ENCODE peak calls at places on chromosomes 16 and 17, in five cellular contexts. One of them, this sample, is unnamed.

GRCh38 chr16:9316008-9316407 is 224.6 kb downstream of the HAPSTR1 start:
- DNase-seq in A549: no peak
- DNase-seq in GM13976: no peak
- DNase-seq in GM10248: no peak
- DNase-seq in AG10803: no peak
- DNase-seq in this sample: no peak

GRCh38 chr16:50295541-50296132 is 29.3 kb downstream of the ADCY7 start:
- DNase-seq in A549: no peak
- DNase-seq in GM13976: no peak
- DNase-seq in GM10248: no peak
- DNase-seq in AG10803: no peak
- DNase-seq in this sample: no peak

GRCh38 chr16:88376835-88377726 is 5.7 kb upstream of the ZNF469 start:
- DNase-seq in A549: no peak
- DNase-seq in GM13976: no peak
- DNase-seq in GM10248: no peak
- DNase-seq in AG10803: peak
- DNase-seq in this sample: no peak

GRCh38 chr17:63439682-63440081 is 6.4 kb downstream of the CYB561 start:
- DNase-seq in A549: no peak
- DNase-seq in GM13976: no peak
- DNase-seq in GM10248: no peak
- DNase-seq in AG10803: peak
- DNase-seq in this sample: no peak

GRCh38 chr17:39757931-39758873 is 20.5 kb downstream of the GRB7 start:
- DNase-seq in A549: no peak
- DNase-seq in GM13976: peak
- DNase-seq in GM10248: peak
- DNase-seq in AG10803: no peak
- DNase-seq in this sample: peak

GRCh38 chr17:34858941-34859562 is 102.2 kb downstream of the CCT6B start:
- DNase-seq in A549: no peak
- DNase-seq in GM13976: no peak
- DNase-seq in GM10248: no peak
- DNase-seq in AG10803: no peak
- DNase-seq in this sample: no peak

GRCh38 chr17:43982171-43982570 is 22.3 kb upstream of the NAGS start:
- DNase-seq in A549: no peak
- DNase-seq in GM13976: no peak
- DNase-seq in GM10248: no peak
- DNase-seq in AG10803: no peak
- DNase-seq in this sample: no peak

GRCh38 chr17:50817142-50817751 is 18.1 kb upstream of the WFIKKN2 start:
- DNase-seq in A549: peak
- DNase-seq in GM13976: peak
- DNase-seq in GM10248: peak
- DNase-seq in AG10803: no peak
- DNase-seq in this sample: peak

GRCh38 chr17:15091825-15092224 is 173.3 kb downstream of the PMP22 start:
- DNase-seq in A549: no peak
- DNase-seq in GM13976: no peak
- DNase-seq in GM10248: no peak
- DNase-seq in AG10803: no peak
- DNase-seq in this sample: no peak

GRCh38 chr17:3666516-3666915 is 1.9 kb downstream of the TAX1BP3 start:
- DNase-seq in A549: no peak
- DNase-seq in GM13976: no peak
- DNase-seq in GM10248: no peak
- DNase-seq in AG10803: no peak
- DNase-seq in this sample: no peak

GRCh38 chr16:84098939-84099338 is 17.8 kb downstream of the MBTPS1 start:
- DNase-seq in A549: no peak
- DNase-seq in GM13976: no peak
- DNase-seq in GM10248: no peak
- DNase-seq in AG10803: no peak
- DNase-seq in this sample: no peak

GRCh38 chr17:30524847-30525246 is 47.6 kb downstream of the GOSR1 start:
- DNase-seq in A549: no peak
- DNase-seq in GM13976: no peak
- DNase-seq in GM10248: no peak
- DNase-seq in AG10803: peak
- DNase-seq in this sample: no peak

GRCh38 chr17:74290340-74290739 is 16.3 kb downstream of the DNAI2 start:
- DNase-seq in A549: no peak
- DNase-seq in GM13976: no peak
- DNase-seq in GM10248: no peak
- DNase-seq in AG10803: no peak
- DNase-seq in this sample: no peak

GRCh38 chr17:31690118-31690517 is 168.9 kb downstream of the COPRS start:
- DNase-seq in A549: no peak
- DNase-seq in GM13976: no peak
- DNase-seq in GM10248: no peak
- DNase-seq in AG10803: peak
- DNase-seq in this sample: no peak

GRCh38 chr17:29215717-29216116 is 30.9 kb upstream of the CRYBA1 start:
- DNase-seq in A549: no peak
- DNase-seq in GM13976: no peak
- DNase-seq in GM10248: no peak
- DNase-seq in AG10803: peak
- DNase-seq in this sample: no peak

GRCh38 chr16:31333686-31334649 is 21.0 kb upstream of the ITGAX start:
- DNase-seq in A549: peak
- DNase-seq in GM13976: peak
- DNase-seq in GM10248: peak
- DNase-seq in AG10803: peak
- DNase-seq in this sample: no peak

GRCh38 chr16:85796599-85796998 is 2.7 kb downstream of the EMC8 start:
- DNase-seq in A549: no peak
- DNase-seq in GM13976: no peak
- DNase-seq in GM10248: no peak
- DNase-seq in AG10803: no peak
- DNase-seq in this sample: no peak

GRCh38 chr16:48613061-48613957 is 3.3 kb upstream of the N4BP1 start:
- DNase-seq in A549: no peak
- DNase-seq in GM13976: peak
- DNase-seq in GM10248: peak
- DNase-seq in AG10803: peak
- DNase-seq in this sample: peak

GRCh38 chr17:77528516-77529327 is 388.0 kb downstream of the SEC14L1 start:
- DNase-seq in A549: no peak
- DNase-seq in GM13976: no peak
- DNase-seq in GM10248: no peak
- DNase-seq in AG10803: no peak
- DNase-seq in this sample: no peak

GRCh38 chr17:76718516-76718915 is 7.8 kb upstream of the MXRA7 start:
- DNase-seq in A549: no peak
- DNase-seq in GM13976: no peak
- DNase-seq in GM10248: no peak
- DNase-seq in AG10803: no peak
- DNase-seq in this sample: no peak

GRCh38 chr17:71505200-71505599 is 615.6 kb upstream of the SOX9 start:
- DNase-seq in A549: no peak
- DNase-seq in GM13976: no peak
- DNase-seq in GM10248: no peak
- DNase-seq in AG10803: peak
- DNase-seq in this sample: no peak

GRCh38 chr16:86901483-86901882 is 323.1 kb downstream of the FOXL1 start:
- DNase-seq in A549: peak
- DNase-seq in GM13976: no peak
- DNase-seq in GM10248: no peak
- DNase-seq in AG10803: no peak
- DNase-seq in this sample: no peak

GRCh38 chr17:40517981-40518380 is 16.6 kb upstream of the TNS4 start:
- DNase-seq in A549: no peak
- DNase-seq in GM13976: no peak
- DNase-seq in GM10248: no peak
- DNase-seq in AG10803: no peak
- DNase-seq in this sample: no peak

GRCh38 chr16:35525979-35526590 is 2066.7 kb downstream of the TP53TG3F start:
- DNase-seq in A549: no peak
- DNase-seq in GM13976: no peak
- DNase-seq in GM10248: no peak
- DNase-seq in AG10803: no peak
- DNase-seq in this sample: no peak
- TF ChIP-seq CTCF in A549: no peak
- TF ChIP-seq CTCF in GM13976: no peak
- TF ChIP-seq CTCF in GM10248: no peak
- TF ChIP-seq CTCF in AG10803: no peak
- TF ChIP-seq CTCF in this sample: no peak

GRCh38 chr17:2033128-2033527 is 3.2 kb downstream of the DPH1 start:
- DNase-seq in A549: no peak
- DNase-seq in GM13976: no peak
- DNase-seq in GM10248: no peak
- DNase-seq in AG10803: no peak
- DNase-seq in this sample: no peak
- TF ChIP-seq CTCF in A549: no peak
- TF ChIP-seq CTCF in GM13976: no peak
- TF ChIP-seq CTCF in GM10248: no peak
- TF ChIP-seq CTCF in AG10803: no peak
- TF ChIP-seq CTCF in this sample: no peak

GRCh38 chr17:82073446-82073845 is 7.8 kb upstream of the DUS1L start:
- DNase-seq in A549: no peak
- DNase-seq in GM13976: no peak
- DNase-seq in GM10248: no peak
- DNase-seq in AG10803: no peak
- DNase-seq in this sample: no peak
- TF ChIP-seq CTCF in A549: no peak
- TF ChIP-seq CTCF in GM13976: no peak
- TF ChIP-seq CTCF in GM10248: no peak
- TF ChIP-seq CTCF in AG10803: no peak
- TF ChIP-seq CTCF in this sample: no peak

GRCh38 chr17:80991645-80992076 is at the start of gene CHMP6:
- DNase-seq in A549: peak
- DNase-seq in GM13976: peak
- DNase-seq in GM10248: peak
- DNase-seq in AG10803: peak
- DNase-seq in this sample: peak
- TF ChIP-seq CTCF in A549: peak
- TF ChIP-seq CTCF in GM13976: no peak
- TF ChIP-seq CTCF in GM10248: peak
- TF ChIP-seq CTCF in AG10803: peak
- TF ChIP-seq CTCF in this sample: peak

DNA sequence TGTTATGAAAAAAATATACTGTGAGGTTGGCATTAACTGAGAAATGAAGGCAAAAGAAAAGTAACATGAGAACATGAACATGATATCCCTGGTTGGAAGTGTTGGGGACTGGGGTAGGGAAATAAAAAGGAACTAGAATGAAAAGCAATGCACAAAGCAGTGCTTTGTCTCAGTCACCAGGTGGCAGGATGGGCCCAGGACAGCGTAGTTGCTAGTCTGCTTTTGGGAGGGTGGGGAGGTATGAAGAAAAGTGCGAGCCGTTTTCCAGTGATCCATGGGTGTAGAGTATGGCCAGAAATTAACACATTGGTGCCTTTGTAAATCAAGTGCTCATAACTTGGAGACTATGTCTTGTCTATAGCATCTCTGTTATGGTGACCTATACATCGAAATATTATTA is 662.5 kb upstream of the SALL1 start:
- DNase-seq in A549: no peak
- DNase-seq in GM13976: no peak
- DNase-seq in GM10248: no peak
- DNase-seq in AG10803: no peak
- DNase-seq in this sample: no peak
- TF ChIP-seq CTCF in A549: no peak
- TF ChIP-seq CTCF in GM13976: no peak
- TF ChIP-seq CTCF in GM10248: no peak
- TF ChIP-seq CTCF in AG10803: no peak
- TF ChIP-seq CTCF in this sample: no peak

GRCh38 chr16:79008036-79008868 is 592.3 kb downstream of the MAF start:
- DNase-seq in A549: no peak
- DNase-seq in GM13976: no peak
- DNase-seq in GM10248: no peak
- DNase-seq in AG10803: no peak
- DNase-seq in this sample: no peak

GRCh38 chr16:79006206-79006605 is 594.3 kb downstream of the MAF start:
- DNase-seq in A549: no peak
- DNase-seq in GM13976: no peak
- DNase-seq in GM10248: no peak
- DNase-seq in AG10803: no peak
- DNase-seq in this sample: no peak

GRCh38 chr16:79007614-79008013 is 592.9 kb downstream of the MAF start:
- DNase-seq in A549: no peak
- DNase-seq in GM13976: no peak
- DNase-seq in GM10248: no peak
- DNase-seq in AG10803: no peak
- DNase-seq in this sample: no peak

GRCh38 chr16:79008869-79009179 is 591.7 kb downstream of the MAF start:
- DNase-seq in A549: no peak
- DNase-seq in GM13976: no peak
- DNase-seq in GM10248: no peak
- DNase-seq in AG10803: no peak
- DNase-seq in this sample: no peak

GRCh38 chr16:79006762-79007161 is 593.8 kb downstream of the MAF start:
- DNase-seq in A549: no peak
- DNase-seq in GM13976: no peak
- DNase-seq in GM10248: no peak
- DNase-seq in AG10803: no peak
- DNase-seq in this sample: no peak
- TF ChIP-seq CTCF in A549: no peak
- TF ChIP-seq CTCF in GM13976: no peak
- TF ChIP-seq CTCF in GM10248: no peak
- TF ChIP-seq CTCF in AG10803: no peak
- TF ChIP-seq CTCF in this sample: no peak

GRCh38 chr17:38663125-38663751 is 11.5 kb downstream of the EPOP start:
- DNase-seq in A549: peak
- DNase-seq in GM13976: peak
- DNase-seq in GM10248: peak
- DNase-seq in AG10803: peak
- DNase-seq in this sample: no peak
- TF ChIP-seq CTCF in A549: peak
- TF ChIP-seq CTCF in GM13976: peak
- TF ChIP-seq CTCF in GM10248: peak
- TF ChIP-seq CTCF in AG10803: peak
- TF ChIP-seq CTCF in this sample: no peak